ENCODE peak calls at places on chromosomes 12 and 14, in ten cellular contexts. One of them, this sample, is unnamed.

GRCh38 chr12:108939594-108939993 is 59.7 kb downstream of the DAO start:
- DNase-seq in RPMI7951: peak
- DNase-seq in iPS-NIHi11: peak
- DNase-seq in fibroblast of pulmonary artery: peak
- DNase-seq in LoVo: no peak
- DNase-seq in activated gamma-delta T cell treated with anti-CD3 and anti-CD28 coated beads, Interleukin-2, amount 50 U/mL, for 16 hours: no peak
- DNase-seq in adrenal gland: no peak
- DNase-seq in stimulated activated CD8-positive, alpha-beta memory T cell treated with anti-CD3 and anti-CD28 coated beads, Interleukin-4, amount 100 ng/mL, for 24 hours: no peak
- DNase-seq in GDM1: peak
- DNase-seq in NCI-H2081: no peak
- DNase-seq in this sample: peak

GRCh38 chr14:99468836-99469592 is 11.6 kb downstream of the SETD3 start:
- DNase-seq in RPMI7951: no peak
- DNase-seq in iPS-NIHi11: no peak
- DNase-seq in fibroblast of pulmonary artery: no peak
- DNase-seq in LoVo: no peak
- DNase-seq in activated gamma-delta T cell treated with anti-CD3 and anti-CD28 coated beads, Interleukin-2, amount 50 U/mL, for 16 hours: no peak
- DNase-seq in adrenal gland: no peak
- DNase-seq in stimulated activated CD8-positive, alpha-beta memory T cell treated with anti-CD3 and anti-CD28 coated beads, Interleukin-4, amount 100 ng/mL, for 24 hours: no peak
- DNase-seq in GDM1: no peak
- DNase-seq in NCI-H2081: peak
- DNase-seq in this sample: no peak

GRCh38 chr12:112740387-112740934 is 51.1 kb upstream of the RPH3A start:
- DNase-seq in RPMI7951: no peak
- DNase-seq in iPS-NIHi11: no peak
- DNase-seq in fibroblast of pulmonary artery: no peak
- DNase-seq in LoVo: no peak
- DNase-seq in activated gamma-delta T cell treated with anti-CD3 and anti-CD28 coated beads, Interleukin-2, amount 50 U/mL, for 16 hours: no peak
- DNase-seq in adrenal gland: no peak
- DNase-seq in stimulated activated CD8-positive, alpha-beta memory T cell treated with anti-CD3 and anti-CD28 coated beads, Interleukin-4, amount 100 ng/mL, for 24 hours: no peak
- DNase-seq in GDM1: no peak
- DNase-seq in NCI-H2081: no peak
- DNase-seq in this sample: no peak

GRCh38 chr12:68242777-68243176 is 10.6 kb downstream of the IL22 start:
- DNase-seq in RPMI7951: no peak
- DNase-seq in iPS-NIHi11: no peak
- DNase-seq in fibroblast of pulmonary artery: no peak
- DNase-seq in LoVo: no peak
- DNase-seq in activated gamma-delta T cell treated with anti-CD3 and anti-CD28 coated beads, Interleukin-2, amount 50 U/mL, for 16 hours: no peak
- DNase-seq in adrenal gland: no peak
- DNase-seq in stimulated activated CD8-positive, alpha-beta memory T cell treated with anti-CD3 and anti-CD28 coated beads, Interleukin-4, amount 100 ng/mL, for 24 hours: no peak
- DNase-seq in GDM1: no peak
- DNase-seq in NCI-H2081: no peak
- DNase-seq in this sample: no peak

GRCh38 chr14:30527196-30527595 is 31.8 kb upstream of the G2E3 start:
- DNase-seq in RPMI7951: no peak
- DNase-seq in iPS-NIHi11: no peak
- DNase-seq in fibroblast of pulmonary artery: no peak
- DNase-seq in LoVo: no peak
- DNase-seq in activated gamma-delta T cell treated with anti-CD3 and anti-CD28 coated beads, Interleukin-2, amount 50 U/mL, for 16 hours: no peak
- DNase-seq in adrenal gland: no peak
- DNase-seq in stimulated activated CD8-positive, alpha-beta memory T cell treated with anti-CD3 and anti-CD28 coated beads, Interleukin-4, amount 100 ng/mL, for 24 hours: no peak
- DNase-seq in GDM1: no peak
- DNase-seq in NCI-H2081: peak
- DNase-seq in this sample: no peak

GRCh38 chr14:68633131-68633991 is 159.5 kb downstream of the ZFP36L1 start:
- DNase-seq in RPMI7951: peak
- DNase-seq in iPS-NIHi11: no peak
- DNase-seq in fibroblast of pulmonary artery: peak
- DNase-seq in LoVo: no peak
- DNase-seq in activated gamma-delta T cell treated with anti-CD3 and anti-CD28 coated beads, Interleukin-2, amount 50 U/mL, for 16 hours: no peak
- DNase-seq in adrenal gland: peak
- DNase-seq in stimulated activated CD8-positive, alpha-beta memory T cell treated with anti-CD3 and anti-CD28 coated beads, Interleukin-4, amount 100 ng/mL, for 24 hours: no peak
- DNase-seq in GDM1: no peak
- DNase-seq in NCI-H2081: no peak
- DNase-seq in this sample: no peak

GRCh38 chr14:54225457-54225856 is 171.3 kb upstream of the CDKN3 start:
- DNase-seq in RPMI7951: no peak
- DNase-seq in iPS-NIHi11: no peak
- DNase-seq in fibroblast of pulmonary artery: no peak
- DNase-seq in LoVo: no peak
- DNase-seq in activated gamma-delta T cell treated with anti-CD3 and anti-CD28 coated beads, Interleukin-2, amount 50 U/mL, for 16 hours: no peak
- DNase-seq in adrenal gland: no peak
- DNase-seq in stimulated activated CD8-positive, alpha-beta memory T cell treated with anti-CD3 and anti-CD28 coated beads, Interleukin-4, amount 100 ng/mL, for 24 hours: no peak
- DNase-seq in GDM1: no peak
- DNase-seq in NCI-H2081: no peak
- DNase-seq in this sample: no peak

GRCh38 chr12:52871291-52871961 is 22.6 kb upstream of the KRT78 start:
- DNase-seq in RPMI7951: peak
- DNase-seq in iPS-NIHi11: no peak
- DNase-seq in fibroblast of pulmonary artery: peak
- DNase-seq in LoVo: peak
- DNase-seq in activated gamma-delta T cell treated with anti-CD3 and anti-CD28 coated beads, Interleukin-2, amount 50 U/mL, for 16 hours: no peak
- DNase-seq in adrenal gland: no peak
- DNase-seq in stimulated activated CD8-positive, alpha-beta memory T cell treated with anti-CD3 and anti-CD28 coated beads, Interleukin-4, amount 100 ng/mL, for 24 hours: no peak
- DNase-seq in GDM1: no peak
- DNase-seq in NCI-H2081: no peak
- DNase-seq in this sample: peak

GRCh38 chr12:1281683-1282366 is 290.8 kb downstream of the ERC1 start:
- DNase-seq in RPMI7951: peak
- DNase-seq in iPS-NIHi11: no peak
- DNase-seq in fibroblast of pulmonary artery: peak
- DNase-seq in LoVo: no peak
- DNase-seq in activated gamma-delta T cell treated with anti-CD3 and anti-CD28 coated beads, Interleukin-2, amount 50 U/mL, for 16 hours: no peak
- DNase-seq in adrenal gland: no peak
- DNase-seq in stimulated activated CD8-positive, alpha-beta memory T cell treated with anti-CD3 and anti-CD28 coated beads, Interleukin-4, amount 100 ng/mL, for 24 hours: no peak
- DNase-seq in GDM1: no peak
- DNase-seq in NCI-H2081: no peak
- DNase-seq in this sample: no peak

GRCh38 chr12:18546399-18546798 is 191.4 kb downstream of the PLCZ1 start:
- DNase-seq in RPMI7951: no peak
- DNase-seq in iPS-NIHi11: no peak
- DNase-seq in fibroblast of pulmonary artery: peak
- DNase-seq in LoVo: no peak
- DNase-seq in activated gamma-delta T cell treated with anti-CD3 and anti-CD28 coated beads, Interleukin-2, amount 50 U/mL, for 16 hours: no peak
- DNase-seq in adrenal gland: peak
- DNase-seq in stimulated activated CD8-positive, alpha-beta memory T cell treated with anti-CD3 and anti-CD28 coated beads, Interleukin-4, amount 100 ng/mL, for 24 hours: no peak
- DNase-seq in GDM1: no peak
- DNase-seq in NCI-H2081: no peak
- DNase-seq in this sample: no peak

GRCh38 chr14:61260939-61261776 is 20.0 kb downstream of the TMEM30B start:
- DNase-seq in RPMI7951: peak
- DNase-seq in iPS-NIHi11: no peak
- DNase-seq in fibroblast of pulmonary artery: peak
- DNase-seq in LoVo: no peak
- DNase-seq in activated gamma-delta T cell treated with anti-CD3 and anti-CD28 coated beads, Interleukin-2, amount 50 U/mL, for 16 hours: no peak
- DNase-seq in adrenal gland: no peak
- DNase-seq in stimulated activated CD8-positive, alpha-beta memory T cell treated with anti-CD3 and anti-CD28 coated beads, Interleukin-4, amount 100 ng/mL, for 24 hours: no peak
- DNase-seq in GDM1: no peak
- DNase-seq in NCI-H2081: no peak
- DNase-seq in this sample: peak

GRCh38 chr14:25537846-25538455 is 488.0 kb upstream of the STXBP6 start:
- DNase-seq in RPMI7951: peak
- DNase-seq in iPS-NIHi11: peak
- DNase-seq in fibroblast of pulmonary artery: no peak
- DNase-seq in LoVo: peak
- DNase-seq in activated gamma-delta T cell treated with anti-CD3 and anti-CD28 coated beads, Interleukin-2, amount 50 U/mL, for 16 hours: no peak
- DNase-seq in adrenal gland: peak
- DNase-seq in stimulated activated CD8-positive, alpha-beta memory T cell treated with anti-CD3 and anti-CD28 coated beads, Interleukin-4, amount 100 ng/mL, for 24 hours: no peak
- DNase-seq in GDM1: peak
- DNase-seq in NCI-H2081: peak
- DNase-seq in this sample: peak

GRCh38 chr12:123984903-123985302 is 11.9 kb downstream of the ZNF664 start:
- DNase-seq in RPMI7951: no peak
- DNase-seq in iPS-NIHi11: no peak
- DNase-seq in fibroblast of pulmonary artery: no peak
- DNase-seq in LoVo: no peak
- DNase-seq in activated gamma-delta T cell treated with anti-CD3 and anti-CD28 coated beads, Interleukin-2, amount 50 U/mL, for 16 hours: no peak
- DNase-seq in adrenal gland: no peak
- DNase-seq in stimulated activated CD8-positive, alpha-beta memory T cell treated with anti-CD3 and anti-CD28 coated beads, Interleukin-4, amount 100 ng/mL, for 24 hours: no peak
- DNase-seq in GDM1: no peak
- DNase-seq in NCI-H2081: no peak
- DNase-seq in this sample: no peak

GRCh38 chr12:6953417-6954315 is 2.5 kb downstream of the PTPN6 start:
- DNase-seq in RPMI7951: peak
- DNase-seq in iPS-NIHi11: no peak
- DNase-seq in fibroblast of pulmonary artery: peak
- DNase-seq in LoVo: no peak
- DNase-seq in activated gamma-delta T cell treated with anti-CD3 and anti-CD28 coated beads, Interleukin-2, amount 50 U/mL, for 16 hours: peak
- DNase-seq in adrenal gland: no peak
- DNase-seq in stimulated activated CD8-positive, alpha-beta memory T cell treated with anti-CD3 and anti-CD28 coated beads, Interleukin-4, amount 100 ng/mL, for 24 hours: peak
- DNase-seq in GDM1: peak
- DNase-seq in NCI-H2081: no peak
- DNase-seq in this sample: no peak

GRCh38 chr12:46677749-46678148 is 148.0 kb downstream of the SLC38A4 start:
- DNase-seq in RPMI7951: peak
- DNase-seq in iPS-NIHi11: peak
- DNase-seq in fibroblast of pulmonary artery: peak
- DNase-seq in LoVo: no peak
- DNase-seq in activated gamma-delta T cell treated with anti-CD3 and anti-CD28 coated beads, Interleukin-2, amount 50 U/mL, for 16 hours: no peak
- DNase-seq in adrenal gland: no peak
- DNase-seq in stimulated activated CD8-positive, alpha-beta memory T cell treated with anti-CD3 and anti-CD28 coated beads, Interleukin-4, amount 100 ng/mL, for 24 hours: no peak
- DNase-seq in GDM1: no peak
- DNase-seq in NCI-H2081: peak
- DNase-seq in this sample: peak

GRCh38 chr12:70648191-70648590 is 11.0 kb upstream of the PTPRB start:
- DNase-seq in RPMI7951: peak
- DNase-seq in iPS-NIHi11: no peak
- DNase-seq in fibroblast of pulmonary artery: peak
- DNase-seq in LoVo: no peak
- DNase-seq in activated gamma-delta T cell treated with anti-CD3 and anti-CD28 coated beads, Interleukin-2, amount 50 U/mL, for 16 hours: no peak
- DNase-seq in adrenal gland: no peak
- DNase-seq in stimulated activated CD8-positive, alpha-beta memory T cell treated with anti-CD3 and anti-CD28 coated beads, Interleukin-4, amount 100 ng/mL, for 24 hours: no peak
- DNase-seq in GDM1: no peak
- DNase-seq in NCI-H2081: no peak
- DNase-seq in this sample: no peak

GRCh38 chr12:124484526-124484953 is 82.9 kb downstream of the NCOR2 start:
- DNase-seq in RPMI7951: no peak
- DNase-seq in iPS-NIHi11: no peak
- DNase-seq in fibroblast of pulmonary artery: no peak
- DNase-seq in LoVo: no peak
- DNase-seq in activated gamma-delta T cell treated with anti-CD3 and anti-CD28 coated beads, Interleukin-2, amount 50 U/mL, for 16 hours: no peak
- DNase-seq in adrenal gland: no peak
- DNase-seq in stimulated activated CD8-positive, alpha-beta memory T cell treated with anti-CD3 and anti-CD28 coated beads, Interleukin-4, amount 100 ng/mL, for 24 hours: no peak
- DNase-seq in GDM1: no peak
- DNase-seq in NCI-H2081: no peak
- DNase-seq in this sample: no peak

GRCh38 chr12:108516511-108517275 is 1.6 kb downstream of the FICD start:
- DNase-seq in RPMI7951: peak
- DNase-seq in iPS-NIHi11: no peak
- DNase-seq in fibroblast of pulmonary artery: peak
- DNase-seq in LoVo: no peak
- DNase-seq in activated gamma-delta T cell treated with anti-CD3 and anti-CD28 coated beads, Interleukin-2, amount 50 U/mL, for 16 hours: no peak
- DNase-seq in adrenal gland: no peak
- DNase-seq in stimulated activated CD8-positive, alpha-beta memory T cell treated with anti-CD3 and anti-CD28 coated beads, Interleukin-4, amount 100 ng/mL, for 24 hours: no peak
- DNase-seq in GDM1: no peak
- DNase-seq in NCI-H2081: no peak
- DNase-seq in this sample: no peak

GRCh38 chr12:12717586-12718381 is 616 bp downstream of the CDKN1B start:
- DNase-seq in RPMI7951: no peak
- DNase-seq in iPS-NIHi11: peak
- DNase-seq in fibroblast of pulmonary artery: no peak
- DNase-seq in LoVo: no peak
- DNase-seq in activated gamma-delta T cell treated with anti-CD3 and anti-CD28 coated beads, Interleukin-2, amount 50 U/mL, for 16 hours: no peak
- DNase-seq in adrenal gland: peak
- DNase-seq in stimulated activated CD8-positive, alpha-beta memory T cell treated with anti-CD3 and anti-CD28 coated beads, Interleukin-4, amount 100 ng/mL, for 24 hours: no peak
- DNase-seq in GDM1: no peak
- DNase-seq in NCI-H2081: peak
- DNase-seq in this sample: peak

GRCh38 chr12:131133015-131133905 is 179.6 kb downstream of the ADGRD1 start:
- DNase-seq in RPMI7951: no peak
- DNase-seq in iPS-NIHi11: no peak
- DNase-seq in fibroblast of pulmonary artery: no peak
- DNase-seq in LoVo: no peak
- DNase-seq in activated gamma-delta T cell treated with anti-CD3 and anti-CD28 coated beads, Interleukin-2, amount 50 U/mL, for 16 hours: no peak
- DNase-seq in adrenal gland: no peak
- DNase-seq in stimulated activated CD8-positive, alpha-beta memory T cell treated with anti-CD3 and anti-CD28 coated beads, Interleukin-4, amount 100 ng/mL, for 24 hours: no peak
- DNase-seq in GDM1: no peak
- DNase-seq in NCI-H2081: no peak
- DNase-seq in this sample: no peak

GRCh38 chr12:53965251-53966069 is 7.5 kb upstream of the HOXC11 start:
- DNase-seq in RPMI7951: no peak
- DNase-seq in iPS-NIHi11: no peak
- DNase-seq in fibroblast of pulmonary artery: no peak
- DNase-seq in LoVo: no peak
- DNase-seq in activated gamma-delta T cell treated with anti-CD3 and anti-CD28 coated beads, Interleukin-2, amount 50 U/mL, for 16 hours: no peak
- DNase-seq in adrenal gland: no peak
- DNase-seq in stimulated activated CD8-positive, alpha-beta memory T cell treated with anti-CD3 and anti-CD28 coated beads, Interleukin-4, amount 100 ng/mL, for 24 hours: no peak
- DNase-seq in GDM1: no peak
- DNase-seq in NCI-H2081: no peak
- DNase-seq in this sample: no peak

GRCh38 chr14:33435911-33436310 is 497.2 kb downstream of the NPAS3 start:
- DNase-seq in RPMI7951: peak
- DNase-seq in iPS-NIHi11: no peak
- DNase-seq in fibroblast of pulmonary artery: peak
- DNase-seq in LoVo: no peak
- DNase-seq in activated gamma-delta T cell treated with anti-CD3 and anti-CD28 coated beads, Interleukin-2, amount 50 U/mL, for 16 hours: no peak
- DNase-seq in adrenal gland: no peak
- DNase-seq in stimulated activated CD8-positive, alpha-beta memory T cell treated with anti-CD3 and anti-CD28 coated beads, Interleukin-4, amount 100 ng/mL, for 24 hours: no peak
- DNase-seq in GDM1: no peak
- DNase-seq in NCI-H2081: no peak
- DNase-seq in this sample: peak

GRCh38 chr14:58808828-58809227 is 171.1 kb downstream of the DACT1 start:
- DNase-seq in RPMI7951: peak
- DNase-seq in iPS-NIHi11: no peak
- DNase-seq in fibroblast of pulmonary artery: peak
- DNase-seq in LoVo: no peak
- DNase-seq in activated gamma-delta T cell treated with anti-CD3 and anti-CD28 coated beads, Interleukin-2, amount 50 U/mL, for 16 hours: no peak
- DNase-seq in adrenal gland: peak
- DNase-seq in stimulated activated CD8-positive, alpha-beta memory T cell treated with anti-CD3 and anti-CD28 coated beads, Interleukin-4, amount 100 ng/mL, for 24 hours: no peak
- DNase-seq in GDM1: no peak
- DNase-seq in NCI-H2081: peak
- DNase-seq in this sample: no peak

GRCh38 chr14:32800320-32800719 is 138.4 kb upstream of the NPAS3 start:
- DNase-seq in RPMI7951: no peak
- DNase-seq in iPS-NIHi11: no peak
- DNase-seq in fibroblast of pulmonary artery: no peak
- DNase-seq in LoVo: no peak
- DNase-seq in activated gamma-delta T cell treated with anti-CD3 and anti-CD28 coated beads, Interleukin-2, amount 50 U/mL, for 16 hours: no peak
- DNase-seq in adrenal gland: no peak
- DNase-seq in stimulated activated CD8-positive, alpha-beta memory T cell treated with anti-CD3 and anti-CD28 coated beads, Interleukin-4, amount 100 ng/mL, for 24 hours: no peak
- DNase-seq in GDM1: no peak
- DNase-seq in NCI-H2081: no peak
- DNase-seq in this sample: no peak

GRCh38 chr14:72738181-72738611 is 155.7 kb downstream of the DPF3 start:
- DNase-seq in RPMI7951: peak
- DNase-seq in iPS-NIHi11: no peak
- DNase-seq in fibroblast of pulmonary artery: no peak
- DNase-seq in LoVo: no peak
- DNase-seq in activated gamma-delta T cell treated with anti-CD3 and anti-CD28 coated beads, Interleukin-2, amount 50 U/mL, for 16 hours: no peak
- DNase-seq in adrenal gland: no peak
- DNase-seq in stimulated activated CD8-positive, alpha-beta memory T cell treated with anti-CD3 and anti-CD28 coated beads, Interleukin-4, amount 100 ng/mL, for 24 hours: no peak
- DNase-seq in GDM1: no peak
- DNase-seq in NCI-H2081: no peak
- DNase-seq in this sample: no peak

GRCh38 chr12:89064780-89065179 is 287.5 kb downstream of the DUSP6 start:
- DNase-seq in RPMI7951: peak
- DNase-seq in iPS-NIHi11: no peak
- DNase-seq in fibroblast of pulmonary artery: peak
- DNase-seq in LoVo: no peak
- DNase-seq in activated gamma-delta T cell treated with anti-CD3 and anti-CD28 coated beads, Interleukin-2, amount 50 U/mL, for 16 hours: no peak
- DNase-seq in adrenal gland: no peak
- DNase-seq in stimulated activated CD8-positive, alpha-beta memory T cell treated with anti-CD3 and anti-CD28 coated beads, Interleukin-4, amount 100 ng/mL, for 24 hours: no peak
- DNase-seq in GDM1: no peak
- DNase-seq in NCI-H2081: no peak
- DNase-seq in this sample: peak

GRCh38 chr12:107379852-107380567 is 286.7 kb upstream of the CRY1 start:
- DNase-seq in RPMI7951: no peak
- DNase-seq in iPS-NIHi11: no peak
- DNase-seq in fibroblast of pulmonary artery: no peak
- DNase-seq in LoVo: peak
- DNase-seq in activated gamma-delta T cell treated with anti-CD3 and anti-CD28 coated beads, Interleukin-2, amount 50 U/mL, for 16 hours: no peak
- DNase-seq in adrenal gland: no peak
- DNase-seq in stimulated activated CD8-positive, alpha-beta memory T cell treated with anti-CD3 and anti-CD28 coated beads, Interleukin-4, amount 100 ng/mL, for 24 hours: no peak
- DNase-seq in GDM1: no peak
- DNase-seq in NCI-H2081: peak
- DNase-seq in this sample: peak

GRCh38 chr12:122099280-122099749 is 20.8 kb downstream of the MLXIP start:
- DNase-seq in RPMI7951: no peak
- DNase-seq in iPS-NIHi11: no peak
- DNase-seq in fibroblast of pulmonary artery: no peak
- DNase-seq in LoVo: no peak
- DNase-seq in activated gamma-delta T cell treated with anti-CD3 and anti-CD28 coated beads, Interleukin-2, amount 50 U/mL, for 16 hours: no peak
- DNase-seq in adrenal gland: no peak
- DNase-seq in stimulated activated CD8-positive, alpha-beta memory T cell treated with anti-CD3 and anti-CD28 coated beads, Interleukin-4, amount 100 ng/mL, for 24 hours: no peak
- DNase-seq in GDM1: no peak
- DNase-seq in NCI-H2081: no peak
- DNase-seq in this sample: no peak